ENCODE peak calls at places on chromosomes 1 and 21, in seven cellular contexts. E is fibroblast of mammary gland, O is Peyer's patch, C is lower leg skin, J is endothelial cell, F is uterus, Z is cardiac fibroblast. I is an unnamed sample.

GRCh38 chr1:1091344-1092148 is 17.4 kb upstream of the RNF223 start:
- DNase-seq in F (no peak), E (no peak), O (peak), J (no peak), C (peak), Z (no peak), I (no peak)

GRCh38 chr1:219639843-219640606 is 27.1 kb upstream of the ZC3H11B start:
- DNase-seq in E (peak), O (no peak), Z (no peak), F (no peak), J (no peak), C (no peak), I (no peak)

GRCh38 chr1:156848461-156849150 is 10.3 kb downstream of the INSRR start:
- DNase-seq in E (no peak), J (no peak), O (peak), C (no peak), F (no peak), Z (no peak), I (peak)

GRCh38 chr1:117817629-117818028 is 111.8 kb downstream of the GDAP2 start:
- DNase-seq in Z (no peak), F (no peak), O (no peak), C (no peak), E (no peak), J (no peak), I (no peak)

GRCh38 chr1:12809933-12810332 is 18.7 kb downstream of the PRAMEF1 start:
- DNase-seq in Z (no peak), C (no peak), O (no peak), J (no peak), E (no peak), F (no peak), I (no peak)

GRCh38 chr1:169105434-169106094 is 926 bp upstream of the ATP1B1 start:
- DNase-seq in C (peak), Z (no peak), F (peak), O (peak), J (peak), E (no peak), I (peak)

GRCh38 chr1:4062560-4062959 is 162.5 kb upstream of the C1orf174 start:
- DNase-seq in E (no peak), J (no peak), C (peak), F (no peak), Z (no peak), O (no peak), I (no peak)

GRCh38 chr1:94072840-94073516 is 48.0 kb downstream of the ABCA4 start:
- DNase-seq in J (no peak), E (no peak), O (no peak), F (no peak), C (no peak), Z (no peak), I (no peak)

GRCh38 chr1:7580923-7581753 is 190.0 kb upstream of the VAMP3 start:
- DNase-seq in J (no peak), C (peak), E (peak), F (no peak), O (peak), Z (peak), I (no peak)

GRCh38 chr21:33123396-33124120 is 53.6 kb downstream of the OLIG1 start:
- DNase-seq in J (no peak), F (no peak), Z (no peak), C (no peak), O (no peak), E (no peak), I (no peak)

GRCh38 chr1:118151312-118151937 is 33.6 kb downstream of the SPAG17 start:
- DNase-seq in C (no peak), O (no peak), Z (peak), E (peak), J (peak), F (peak), I (no peak)

GRCh38 chr1:221699582-221700519 is 42.0 kb downstream of the DUSP10 start:
- DNase-seq in J (no peak), C (no peak), O (no peak), Z (peak), E (no peak), F (no peak), I (no peak)

GRCh38 chr21:33478858-33479678 is 706 bp downstream of the TMEM50B start:
- DNase-seq in E (peak), J (peak), F (peak), Z (peak), C (peak), O (peak), I (no peak)

GRCh38 chr1:27603320-27603961 is 503 bp downstream of the AHDC1 start:
- DNase-seq in E (no peak), Z (no peak), J (peak), O (peak), C (peak), F (peak), I (peak)

GRCh38 chr1:167137285-167138192 is 43.7 kb downstream of the STYXL2 start:
- DNase-seq in J (no peak), F (no peak), E (no peak), O (no peak), Z (peak), C (no peak), I (no peak)

GRCh38 chr1:24704411-24705259 is 40.6 kb upstream of the CLIC4 start:
- DNase-seq in O (no peak), F (no peak), E (peak), C (no peak), Z (peak), J (no peak), I (no peak)

GRCh38 chr1:21638531-21639341 is 30.4 kb downstream of the RAP1GAP start:
- DNase-seq in E (peak), C (no peak), J (no peak), F (no peak), O (peak), Z (peak), I (no peak)

GRCh38 chr1:36696261-36696940 is 213.7 kb upstream of the CSF3R start:
- DNase-seq in O (no peak), F (no peak), Z (no peak), E (no peak), C (peak), J (no peak), I (no peak)

GRCh38 chr21:19322360-19322759 is 918.8 kb upstream of the TMPRSS15 start:
- DNase-seq in J (no peak), F (no peak), Z (no peak), E (peak), C (no peak), O (no peak), I (no peak)
- TF ChIP-seq CTCF in J (no peak), F (no peak), Z (no peak), E (no peak), C (no peak), O (no peak), I (no peak)

GRCh38 chr1:235907187-235907896 is 40.6 kb upstream of the LYST start:
- DNase-seq in C (no peak), F (no peak), Z (no peak), J (no peak), O (no peak), E (no peak), I (no peak)

GRCh38 chr1:235911300-235911662 is 44.6 kb upstream of the LYST start:
- DNase-seq in Z (no peak), O (no peak), F (no peak), C (no peak), E (no peak), J (no peak), I (no peak)

GRCh38 chr1:235907897-235908240 is 41.2 kb upstream of the LYST start:
- DNase-seq in E (no peak), J (no peak), C (no peak), Z (no peak), O (no peak), F (no peak), I (no peak)

GRCh38 chr1:235910357-235911299 is 43.9 kb upstream of the LYST start:
- DNase-seq in E (peak), C (peak), F (peak), O (no peak), Z (peak), J (no peak), I (no peak)

DNA sequence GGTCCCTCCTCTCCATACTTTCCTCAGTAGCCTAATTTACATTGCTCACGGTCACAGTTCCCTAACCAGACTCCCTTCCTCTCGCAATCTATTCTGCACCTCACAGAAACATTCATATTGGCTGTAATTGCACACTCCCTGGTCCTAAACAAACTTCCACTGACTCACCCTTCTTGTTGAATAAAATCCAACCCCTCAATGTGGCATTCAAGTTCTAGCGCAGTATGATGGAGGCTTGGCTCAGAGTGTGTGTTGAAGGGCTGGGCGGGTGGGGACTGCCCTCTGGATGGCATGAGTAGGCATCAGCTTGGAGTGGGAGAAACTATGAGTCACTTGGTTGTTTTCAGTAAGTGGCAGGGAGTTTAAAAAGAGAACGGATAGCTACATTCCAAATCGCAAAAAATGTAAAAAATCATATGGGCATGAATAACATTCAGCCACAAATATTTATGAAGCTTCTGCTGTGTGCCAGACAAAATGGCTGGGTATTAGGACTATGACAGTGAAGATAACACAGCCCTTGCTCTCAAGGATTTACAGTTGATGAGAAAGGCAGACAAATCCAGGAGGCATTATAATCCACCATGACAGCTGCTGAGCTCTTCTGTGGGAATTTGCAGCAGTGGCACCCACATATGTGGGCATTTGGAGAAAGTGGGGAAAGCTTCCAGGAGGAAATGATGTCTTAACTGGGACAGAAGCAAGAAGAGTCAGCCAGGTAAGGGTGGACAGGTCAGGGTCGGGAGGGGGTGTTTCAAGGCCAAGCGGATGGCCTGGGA is 42.2 kb upstream of the LYST start:
- DNase-seq in O (no peak), C (no peak), E (peak), J (no peak), Z (peak), F (no peak), I (no peak)
- TF ChIP-seq CTCF in O (no peak), C (no peak), E (no peak), J (no peak), Z (no peak), F (no peak), I (no peak)

DNA sequence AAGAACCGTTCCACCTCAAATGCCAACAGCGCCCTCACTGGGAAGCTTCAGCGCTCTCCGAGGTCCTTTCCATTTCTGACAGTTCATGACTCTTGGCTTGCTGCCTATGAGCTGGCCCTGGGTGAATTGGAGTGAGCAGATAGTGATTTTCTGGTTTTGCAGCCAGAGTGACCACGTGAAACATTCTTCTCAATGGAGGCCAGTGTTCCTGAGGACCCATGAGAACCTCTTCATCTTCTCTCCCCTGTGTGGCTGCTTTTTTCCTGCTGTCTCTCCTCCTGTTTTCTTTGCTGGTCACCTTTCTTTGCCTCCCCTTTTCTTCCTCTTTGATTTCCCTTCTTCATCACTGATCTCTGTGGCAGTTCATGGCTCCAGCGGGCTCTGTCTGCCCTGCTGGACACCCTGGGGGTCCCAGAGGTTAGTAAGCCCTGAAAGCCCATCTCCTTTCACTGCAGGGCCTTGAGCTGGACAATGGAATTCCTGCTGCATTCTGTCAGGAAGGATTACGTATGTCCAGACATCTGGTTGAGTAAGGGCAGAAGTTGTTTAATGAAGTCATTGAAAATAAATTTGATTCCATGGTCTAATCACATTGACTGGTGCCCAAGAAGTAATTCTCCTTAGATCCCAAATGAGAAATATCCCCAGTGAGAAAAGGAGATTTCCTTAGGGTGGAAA is 29.9 kb downstream of the VASH2 start:
- DNase-seq in O (no peak), C (peak), E (peak), Z (peak), J (no peak), F (no peak), I (no peak)
- TF ChIP-seq CTCF in O (no peak), C (no peak), E (no peak), Z (peak), J (no peak), F (no peak), I (no peak)

GRCh38 chr1:160860840-160861505 is 1.7 kb downstream of the CD244 start:
- DNase-seq in C (peak), F (no peak), J (no peak), E (no peak), Z (no peak), O (no peak), I (no peak)
- TF ChIP-seq CTCF in C (no peak), F (no peak), J (no peak), E (no peak), Z (no peak), O (no peak), I (no peak)

GRCh38 chr1:230366504-230366915 is 59.6 kb downstream of the PGBD5 start:
- DNase-seq in F (no peak), Z (no peak), C (no peak), J (no peak), E (no peak), O (no peak), I (no peak)

GRCh38 chr1:230368363-230368762 is 57.8 kb downstream of the PGBD5 start:
- DNase-seq in O (no peak), C (no peak), Z (peak), J (no peak), E (peak), F (no peak), I (no peak)

GRCh38 chr1:230362949-230363348 is 63.2 kb downstream of the PGBD5 start:
- DNase-seq in O (no peak), C (no peak), Z (no peak), F (no peak), E (no peak), J (no peak), I (no peak)

GRCh38 chr1:230368871-230369270 is 57.3 kb downstream of the PGBD5 start:
- DNase-seq in Z (no peak), J (no peak), E (no peak), O (no peak), F (no peak), C (no peak), I (no peak)

GRCh38 chr1:230365723-230366307 is 60.3 kb downstream of the PGBD5 start:
- DNase-seq in E (no peak), C (no peak), J (no peak), Z (no peak), F (no peak), O (no peak), I (no peak)
- TF ChIP-seq CTCF in E (no peak), C (no peak), J (no peak), Z (peak), F (no peak), O (no peak), I (no peak)

GRCh38 chr1:15937706-15938168 is 38.2 kb downstream of the ZBTB17 start:
- DNase-seq in C (peak), E (peak), O (no peak), F (no peak), J (no peak), Z (peak), I (no peak)
- TF ChIP-seq CTCF in C (no peak), E (no peak), O (no peak), F (no peak), J (no peak), Z (peak), I (no peak)

DNA sequence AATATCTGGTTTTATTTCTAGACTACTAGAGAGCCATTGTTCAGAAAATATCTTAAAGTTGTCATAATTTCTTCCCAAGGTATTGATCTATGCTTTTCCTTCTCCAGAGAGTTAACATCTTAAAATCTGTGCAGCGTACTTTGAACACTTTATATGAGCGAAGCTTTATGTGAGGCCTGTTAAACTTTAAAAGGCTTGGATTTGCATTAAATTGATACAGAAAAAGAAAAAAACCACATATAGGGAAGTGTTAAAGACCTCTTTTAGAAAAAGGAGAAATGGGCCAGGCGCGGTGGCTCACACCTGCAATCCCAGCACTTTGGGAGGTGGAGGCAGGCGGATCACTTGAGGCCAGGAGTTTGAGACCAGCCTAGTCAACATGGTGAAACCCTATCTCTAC is 59.2 kb upstream of the MORC3 start:
- DNase-seq in F (no peak), E (no peak), Z (no peak), O (no peak), C (no peak), J (no peak), I (no peak)
- TF ChIP-seq CTCF in F (no peak), E (no peak), Z (no peak), O (no peak), C (no peak), J (peak), I (peak)

I was measured in natural killer cell.